ENCODE peak calls at places on chromosome 4, in nine cellular contexts. N is activated T-cell treated with anti-CD3 and anti-CD28 coated beads, Interleukin-2, amount 50 U/mL, for 72 hours; X is psoas muscle; H is stimulated activated CD4-positive, alpha-beta T cell treated with anti-CD3 and anti-CD28 coated beads, TNF-alpha, amount 100 ng/mL, for 24 hours; B is GM04503; G is cardiac fibroblast; J is anterior cingulate cortex; T is fibroblast of pulmonary artery; P is nephron progenitor cell. C is an unnamed sample.

GRCh38 chr4:105969575-105969974 is 74.3 kb downstream of the NPNT start:
- DNase-seq in X (no peak), J (no peak), N (no peak), T (no peak), B (no peak), G (no peak), H (no peak), P (no peak), C (no peak)

GRCh38 chr4:36285784-36286480 is 4.5 kb downstream of the DTHD1 start:
- DNase-seq in N (peak), J (no peak), B (no peak), X (no peak), P (no peak), H (peak), G (no peak), T (no peak), C (no peak)

GRCh38 chr4:25749150-25749794 is 93.6 kb downstream of the SLC34A2 start:
- DNase-seq in P (no peak), N (no peak), J (no peak), B (no peak), X (no peak), T (no peak), G (no peak), H (no peak), C (no peak)

GRCh38 chr4:168384437-168385141 is 66.0 kb upstream of the DDX60 start:
- DNase-seq in B (no peak), P (no peak), G (peak), H (no peak), J (no peak), X (no peak), N (no peak), T (peak), C (no peak)

GRCh38 chr4:181656748-181657147 is 586.5 kb upstream of the TENM3 start:
- DNase-seq in P (no peak), H (no peak), B (no peak), X (no peak), G (no peak), J (no peak), N (no peak), T (no peak), C (no peak)

GRCh38 chr4:86108152-86108551 is 251.7 kb downstream of the MAPK10 start:
- DNase-seq in T (no peak), B (no peak), P (no peak), J (no peak), H (no peak), G (peak), N (no peak), X (no peak), C (no peak)

GRCh38 chr4:10458190-10458589 is 964 bp upstream of the ZNF518B start:
- DNase-seq in B (no peak), X (no peak), H (no peak), N (no peak), G (no peak), P (no peak), T (no peak), J (no peak), C (no peak)

GRCh38 chr4:77861500-77861899 is 1.1 kb upstream of the MRPL1 start:
- DNase-seq in P (no peak), B (no peak), G (peak), H (no peak), J (no peak), N (peak), T (no peak), X (no peak), C (no peak)

GRCh38 chr4:43271946-43272345 is 379.4 kb downstream of the GRXCR1 start:
- DNase-seq in P (no peak), H (no peak), B (no peak), T (no peak), X (no peak), G (no peak), N (no peak), J (no peak), C (no peak)

GRCh38 chr4:86582453-86582852 is 11.7 kb upstream of the PTPN13 start:
- DNase-seq in X (no peak), N (no peak), B (no peak), G (no peak), T (no peak), J (no peak), H (no peak), P (no peak), C (no peak)

GRCh38 chr4:145618210-145618911 is 824 bp upstream of the MMAA start:
- DNase-seq in N (peak), G (no peak), X (peak), H (peak), T (peak), B (no peak), J (no peak), P (peak), C (no peak)

GRCh38 chr4:85555210-85555609 is 80.3 kb downstream of the ARHGAP24 start:
- DNase-seq in X (no peak), G (peak), J (no peak), H (no peak), N (no peak), T (no peak), P (no peak), B (no peak), C (no peak)

GRCh38 chr4:7739077-7739917 is 200.4 kb downstream of the AFAP1 start:
- DNase-seq in G (no peak), X (peak), T (no peak), J (no peak), P (no peak), N (no peak), H (no peak), B (no peak), C (peak)

GRCh38 chr4:113411496-113411938 is 350.0 kb downstream of the CAMK2D start:
- DNase-seq in X (no peak), P (no peak), H (no peak), T (peak), J (no peak), B (peak), G (peak), N (no peak), C (no peak)

GRCh38 chr4:168848977-168849687 is 160.9 kb downstream of the CBR4 start:
- DNase-seq in X (no peak), G (peak), N (no peak), P (peak), B (no peak), T (peak), H (no peak), J (no peak), C (no peak)

GRCh38 chr4:61543976-61544375 is 343.9 kb downstream of the ADGRL3 start:
- DNase-seq in J (no peak), G (no peak), N (no peak), H (no peak), X (no peak), P (no peak), B (no peak), T (no peak), C (no peak)

GRCh38 chr4:128322986-128323385 is 35.4 kb upstream of the PGRMC2 start:
- DNase-seq in B (peak), X (no peak), N (no peak), G (peak), P (no peak), H (no peak), T (peak), J (no peak), C (no peak)

GRCh38 chr4:113776679-113777078 is 15.1 kb upstream of the CAMK2D start:
- DNase-seq in X (no peak), P (no peak), B (no peak), G (no peak), H (no peak), J (no peak), N (no peak), T (no peak), C (no peak)

GRCh38 chr4:184856277-184856609 is 30.5 kb upstream of the ACSL1 start:
- DNase-seq in G (no peak), B (no peak), P (no peak), X (no peak), H (no peak), J (no peak), N (no peak), T (no peak), C (no peak)

GRCh38 chr4:81651500-81651899 is 179.8 kb upstream of the RASGEF1B start:
- DNase-seq in G (peak), J (no peak), T (peak), P (no peak), N (no peak), H (no peak), X (no peak), B (no peak), C (no peak)

GRCh38 chr4:141246683-141247429 is 26.2 kb downstream of the ZNF330 start:
- DNase-seq in X (no peak), H (no peak), G (no peak), N (no peak), P (no peak), J (no peak), B (no peak), T (no peak), C (no peak)

GRCh38 chr4:65669008-65669971 is 999 bp downstream of the EPHA5 start:
- DNase-seq in T (peak), N (no peak), G (peak), P (peak), X (peak), J (peak), H (no peak), B (no peak), C (no peak)

GRCh38 chr4:128386761-128387599 is 99.4 kb upstream of the PGRMC2 start:
- DNase-seq in J (peak), X (peak), T (peak), P (peak), N (no peak), B (peak), H (no peak), G (peak), C (peak)

GRCh38 chr4:144732584-144733130 is 86.7 kb downstream of the HHIP start:
- DNase-seq in G (no peak), N (no peak), X (no peak), J (no peak), T (no peak), H (no peak), P (no peak), B (no peak), C (no peak)

GRCh38 chr4:55722132-55722531 is 86.0 kb upstream of the NMU start:
- DNase-seq in B (no peak), G (no peak), H (no peak), P (no peak), N (no peak), J (no peak), X (no peak), T (no peak), C (no peak)

GRCh38 chr4:177638871-177639270 is 196.6 kb upstream of the AGA start:
- DNase-seq in G (no peak), X (no peak), N (no peak), T (no peak), H (no peak), J (no peak), P (no peak), B (no peak), C (no peak)

GRCh38 chr4:89754531-89754930 is 82.4 kb downstream of the SNCA start:
- DNase-seq in X (no peak), J (no peak), H (no peak), B (no peak), T (no peak), P (no peak), N (no peak), G (no peak), C (no peak)

GRCh38 chr4:153261431-153261830 is 57.2 kb downstream of the TRIM2 start:
- DNase-seq in J (no peak), P (no peak), B (no peak), X (no peak), H (no peak), G (no peak), T (no peak), N (no peak), C (no peak)

GRCh38 chr4:39732728-39733127 is 34.8 kb downstream of the UBE2K start:
- DNase-seq in B (peak), H (no peak), N (no peak), T (peak), G (peak), P (no peak), X (no peak), J (no peak), C (no peak)

GRCh38 chr4:150720973-150721518 is 139.1 kb downstream of the MAB21L2 start:
- DNase-seq in B (no peak), J (no peak), H (no peak), G (peak), P (no peak), N (no peak), T (peak), X (no peak), C (no peak)

GRCh38 chr4:107071108-107071507 is 35.0 kb upstream of the DKK2 start:
- DNase-seq in H (no peak), N (no peak), B (no peak), T (no peak), G (no peak), X (no peak), P (no peak), J (no peak), C (no peak)

GRCh38 chr4:36374836-36375511 is 93.6 kb downstream of the DTHD1 start:
- DNase-seq in J (no peak), G (no peak), P (no peak), T (no peak), H (no peak), N (no peak), B (no peak), X (peak), C (no peak)

GRCh38 chr4:88189418-88189738 is 30.9 kb upstream of the ABCG2 start:
- DNase-seq in H (no peak), J (no peak), B (no peak), G (no peak), P (no peak), N (no peak), T (no peak), X (no peak), C (no peak)

GRCh38 chr4:176839656-176840055 is 46.9 kb upstream of the VEGFC start:
- DNase-seq in T (no peak), H (no peak), B (no peak), X (no peak), J (no peak), P (no peak), N (no peak), G (no peak), C (no peak)

GRCh38 chr4:108466936-108467902 is 153.2 kb upstream of the RPL34 start:
- DNase-seq in J (no peak), H (no peak), X (no peak), P (no peak), G (peak), N (peak), T (peak), B (peak), C (no peak)

C was measured in left ventricle myocardium inferior.